ENCODE peak calls at places on chromosomes 1 and 21, in ten cellular contexts. One of them, this sample, is unnamed. For H3K4me1, the result is how much of the 10 kb centered on the place peaks cover.

GRCh38 chr21:38533887-38534286 is 35.6 kb upstream of the ERG start:
- DNase-seq in small intestine: no peak
- DNase-seq in fibroblast of lung: no peak
- DNase-seq in stomach: no peak
- DNase-seq in hepatocyte: no peak
- DNase-seq in uterus: no peak
- DNase-seq in GM23248: no peak
- DNase-seq in heart left ventricle: no peak
- DNase-seq in body of pancreas: no peak
- DNase-seq in heart right ventricle: no peak
- DNase-seq in this sample: no peak

GRCh38 chr1:168178227-168178637 is 530 bp upstream of the TIPRL start:
- DNase-seq in small intestine: no peak
- DNase-seq in fibroblast of lung: no peak
- DNase-seq in stomach: no peak
- DNase-seq in hepatocyte: no peak
- DNase-seq in uterus: no peak
- DNase-seq in GM23248: no peak
- DNase-seq in heart left ventricle: no peak
- DNase-seq in body of pancreas: no peak
- DNase-seq in heart right ventricle: no peak
- DNase-seq in this sample: no peak

GRCh38 chr1:54750596-54750995 is 13.7 kb downstream of the PARS2 start:
- DNase-seq in small intestine: no peak
- DNase-seq in fibroblast of lung: no peak
- DNase-seq in stomach: no peak
- DNase-seq in hepatocyte: no peak
- DNase-seq in uterus: no peak
- DNase-seq in GM23248: no peak
- DNase-seq in heart left ventricle: no peak
- DNase-seq in body of pancreas: no peak
- DNase-seq in heart right ventricle: no peak
- DNase-seq in this sample: no peak

GRCh38 chr1:46168463-46168862 is 6.4 kb upstream of the TSPAN1 start:
- DNase-seq in small intestine: no peak
- DNase-seq in fibroblast of lung: no peak
- DNase-seq in stomach: no peak
- DNase-seq in hepatocyte: no peak
- DNase-seq in uterus: no peak
- DNase-seq in GM23248: no peak
- DNase-seq in heart left ventricle: no peak
- DNase-seq in body of pancreas: no peak
- DNase-seq in heart right ventricle: no peak
- DNase-seq in this sample: no peak

GRCh38 chr1:46131093-46131492 is 1.3 kb downstream of the PIK3R3 start:
- DNase-seq in small intestine: peak
- DNase-seq in fibroblast of lung: peak
- DNase-seq in stomach: no peak
- DNase-seq in hepatocyte: no peak
- DNase-seq in uterus: no peak
- DNase-seq in GM23248: peak
- DNase-seq in heart left ventricle: no peak
- DNase-seq in body of pancreas: no peak
- DNase-seq in heart right ventricle: no peak
- DNase-seq in this sample: no peak

GRCh38 chr21:42775123-42775522 is 104.2 kb downstream of the WDR4 start:
- DNase-seq in small intestine: no peak
- DNase-seq in fibroblast of lung: no peak
- DNase-seq in stomach: no peak
- DNase-seq in hepatocyte: no peak
- DNase-seq in uterus: no peak
- DNase-seq in GM23248: no peak
- DNase-seq in heart left ventricle: peak
- DNase-seq in body of pancreas: no peak
- DNase-seq in heart right ventricle: no peak
- DNase-seq in this sample: no peak

GRCh38 chr1:41640141-41640751 is 155.8 kb upstream of the EDN2 start:
- DNase-seq in small intestine: no peak
- DNase-seq in fibroblast of lung: no peak
- DNase-seq in stomach: no peak
- DNase-seq in hepatocyte: no peak
- DNase-seq in uterus: no peak
- DNase-seq in GM23248: no peak
- DNase-seq in heart left ventricle: no peak
- DNase-seq in body of pancreas: no peak
- DNase-seq in heart right ventricle: no peak
- DNase-seq in this sample: no peak

GRCh38 chr1:192807221-192807967 is 1.4 kb upstream of the RGS2 start:
- DNase-seq in small intestine: peak
- DNase-seq in fibroblast of lung: peak
- DNase-seq in stomach: no peak
- DNase-seq in hepatocyte: no peak
- DNase-seq in uterus: no peak
- DNase-seq in GM23248: peak
- DNase-seq in heart left ventricle: no peak
- DNase-seq in body of pancreas: peak
- DNase-seq in heart right ventricle: no peak
- DNase-seq in this sample: peak

GRCh38 chr21:34834307-34834706 is 165.5 kb downstream of the CLIC6 start:
- DNase-seq in small intestine: no peak
- DNase-seq in fibroblast of lung: no peak
- DNase-seq in stomach: no peak
- DNase-seq in hepatocyte: no peak
- DNase-seq in uterus: no peak
- DNase-seq in GM23248: no peak
- DNase-seq in heart left ventricle: no peak
- DNase-seq in body of pancreas: no peak
- DNase-seq in heart right ventricle: no peak
- DNase-seq in this sample: no peak

GRCh38 chr1:2165636-2166035 is 28.9 kb downstream of the FAAP20 start:
- DNase-seq in small intestine: no peak
- DNase-seq in fibroblast of lung: no peak
- DNase-seq in stomach: no peak
- DNase-seq in hepatocyte: no peak
- DNase-seq in uterus: no peak
- DNase-seq in GM23248: no peak
- DNase-seq in heart left ventricle: no peak
- DNase-seq in body of pancreas: no peak
- DNase-seq in heart right ventricle: no peak
- DNase-seq in this sample: no peak

GRCh38 chr21:33370292-33370691 is 32.9 kb upstream of the IFNGR2 start:
- DNase-seq in small intestine: no peak
- DNase-seq in fibroblast of lung: no peak
- DNase-seq in stomach: no peak
- DNase-seq in hepatocyte: no peak
- DNase-seq in uterus: no peak
- DNase-seq in GM23248: no peak
- DNase-seq in heart left ventricle: no peak
- DNase-seq in body of pancreas: no peak
- DNase-seq in heart right ventricle: no peak
- DNase-seq in this sample: no peak

GRCh38 chr21:33374080-33374873 is 28.9 kb upstream of the IFNGR2 start:
- DNase-seq in small intestine: no peak
- DNase-seq in fibroblast of lung: peak
- DNase-seq in stomach: peak
- DNase-seq in hepatocyte: peak
- DNase-seq in uterus: no peak
- DNase-seq in GM23248: peak
- DNase-seq in heart left ventricle: peak
- DNase-seq in body of pancreas: peak
- DNase-seq in heart right ventricle: peak
- DNase-seq in this sample: no peak

GRCh38 chr21:33373451-33373850 is 29.8 kb upstream of the IFNGR2 start:
- DNase-seq in small intestine: no peak
- DNase-seq in fibroblast of lung: no peak
- DNase-seq in stomach: no peak
- DNase-seq in hepatocyte: no peak
- DNase-seq in uterus: no peak
- DNase-seq in GM23248: peak
- DNase-seq in heart left ventricle: no peak
- DNase-seq in body of pancreas: no peak
- DNase-seq in heart right ventricle: no peak
- DNase-seq in this sample: no peak

GRCh38 chr21:33374874-33375644 is 28.2 kb upstream of the IFNGR2 start:
- DNase-seq in small intestine: peak
- DNase-seq in fibroblast of lung: no peak
- DNase-seq in stomach: no peak
- DNase-seq in hepatocyte: no peak
- DNase-seq in uterus: no peak
- DNase-seq in GM23248: no peak
- DNase-seq in heart left ventricle: no peak
- DNase-seq in body of pancreas: no peak
- DNase-seq in heart right ventricle: no peak
- DNase-seq in this sample: no peak

DNA sequence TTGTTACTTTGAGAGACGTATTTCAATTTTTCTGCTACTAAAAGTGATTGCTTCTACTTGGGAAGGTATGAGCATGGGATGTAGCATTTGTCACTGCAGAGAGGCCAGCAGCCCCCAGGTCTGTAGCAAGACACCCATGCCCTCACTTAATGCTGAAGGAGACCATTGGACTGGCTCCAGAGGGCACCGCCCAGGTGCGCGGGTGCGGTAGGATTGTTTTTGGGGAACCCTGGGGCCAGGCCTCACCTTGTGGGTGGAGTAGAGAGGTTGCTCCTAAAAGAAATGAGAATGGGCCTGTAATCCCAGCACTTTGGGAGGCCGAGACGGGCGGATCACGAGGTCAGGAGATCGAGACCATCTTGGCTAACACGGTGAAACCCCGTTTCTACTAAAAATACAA is 30.6 kb upstream of the IFNGR2 start:
- DNase-seq in small intestine: no peak
- DNase-seq in fibroblast of lung: no peak
- DNase-seq in stomach: no peak
- DNase-seq in hepatocyte: no peak
- DNase-seq in uterus: no peak
- DNase-seq in GM23248: no peak
- DNase-seq in heart left ventricle: no peak
- DNase-seq in body of pancreas: no peak
- DNase-seq in heart right ventricle: no peak
- DNase-seq in this sample: no peak
- H3K4me1 ChIP-seq in small intestine: under half
- H3K4me1 ChIP-seq in fibroblast of lung: under half
- H3K4me1 ChIP-seq in stomach: under half
- H3K4me1 ChIP-seq in hepatocyte: under half
- H3K4me1 ChIP-seq in uterus: under half
- H3K4me1 ChIP-seq in GM23248: under half
- H3K4me1 ChIP-seq in heart left ventricle: under half
- H3K4me1 ChIP-seq in body of pancreas: under half
- H3K4me1 ChIP-seq in heart right ventricle: under half
- H3K4me1 ChIP-seq in this sample: under half

DNA sequence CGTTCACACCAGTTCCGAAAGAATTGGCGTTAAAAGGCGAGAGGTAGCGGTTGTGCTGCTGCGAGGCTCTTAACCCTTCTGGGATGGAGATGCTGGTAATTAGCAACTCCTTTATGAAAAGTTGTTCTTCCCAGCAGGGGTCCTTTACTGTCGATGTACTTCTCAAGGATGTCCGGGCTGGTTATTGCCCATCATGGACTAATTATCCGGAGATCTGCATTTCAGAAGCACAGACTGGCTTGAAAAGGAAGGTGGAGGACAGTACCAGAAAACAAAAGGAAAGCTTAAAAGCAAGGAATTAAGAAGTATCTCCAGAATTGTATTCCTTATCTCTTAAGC is 1.4 kb downstream of the AK4 start:
- DNase-seq in small intestine: no peak
- DNase-seq in fibroblast of lung: no peak
- DNase-seq in stomach: no peak
- DNase-seq in hepatocyte: no peak
- DNase-seq in uterus: no peak
- DNase-seq in GM23248: no peak
- DNase-seq in heart left ventricle: no peak
- DNase-seq in body of pancreas: no peak
- DNase-seq in heart right ventricle: no peak
- DNase-seq in this sample: no peak
- H3K4me3 ChIP-seq in small intestine: no peak
- H3K4me3 ChIP-seq in fibroblast of lung: peak
- H3K4me3 ChIP-seq in stomach: peak
- H3K4me3 ChIP-seq in hepatocyte: peak
- H3K4me3 ChIP-seq in uterus: peak
- H3K4me3 ChIP-seq in GM23248: peak
- H3K4me3 ChIP-seq in heart left ventricle: peak
- H3K4me3 ChIP-seq in body of pancreas: peak
- H3K4me3 ChIP-seq in heart right ventricle: peak
- H3K4me3 ChIP-seq in this sample: no peak

GRCh38 chr1:3590145-3590768 is 21.1 kb downstream of the MEGF6 start:
- DNase-seq in small intestine: no peak
- DNase-seq in fibroblast of lung: no peak
- DNase-seq in stomach: peak
- DNase-seq in hepatocyte: no peak
- DNase-seq in uterus: no peak
- DNase-seq in GM23248: no peak
- DNase-seq in heart left ventricle: no peak
- DNase-seq in body of pancreas: no peak
- DNase-seq in heart right ventricle: no peak
- DNase-seq in this sample: no peak

GRCh38 chr1:3588395-3588794 is 22.9 kb downstream of the MEGF6 start:
- DNase-seq in small intestine: no peak
- DNase-seq in fibroblast of lung: no peak
- DNase-seq in stomach: no peak
- DNase-seq in hepatocyte: no peak
- DNase-seq in uterus: no peak
- DNase-seq in GM23248: no peak
- DNase-seq in heart left ventricle: no peak
- DNase-seq in body of pancreas: no peak
- DNase-seq in heart right ventricle: no peak
- DNase-seq in this sample: no peak

GRCh38 chr1:3593745-3594144 is 17.6 kb downstream of the MEGF6 start:
- DNase-seq in small intestine: no peak
- DNase-seq in fibroblast of lung: no peak
- DNase-seq in stomach: no peak
- DNase-seq in hepatocyte: no peak
- DNase-seq in uterus: no peak
- DNase-seq in GM23248: no peak
- DNase-seq in heart left ventricle: no peak
- DNase-seq in body of pancreas: no peak
- DNase-seq in heart right ventricle: no peak
- DNase-seq in this sample: no peak

GRCh38 chr1:3593334-3593733 is 18.0 kb downstream of the MEGF6 start:
- DNase-seq in small intestine: no peak
- DNase-seq in fibroblast of lung: no peak
- DNase-seq in stomach: no peak
- DNase-seq in hepatocyte: no peak
- DNase-seq in uterus: no peak
- DNase-seq in GM23248: no peak
- DNase-seq in heart left ventricle: no peak
- DNase-seq in body of pancreas: no peak
- DNase-seq in heart right ventricle: no peak
- DNase-seq in this sample: no peak

GRCh38 chr1:3590951-3591865 is 20.1 kb downstream of the MEGF6 start:
- DNase-seq in small intestine: no peak
- DNase-seq in fibroblast of lung: no peak
- DNase-seq in stomach: no peak
- DNase-seq in hepatocyte: no peak
- DNase-seq in uterus: no peak
- DNase-seq in GM23248: no peak
- DNase-seq in heart left ventricle: no peak
- DNase-seq in body of pancreas: no peak
- DNase-seq in heart right ventricle: no peak
- DNase-seq in this sample: no peak
- H3K4me1 ChIP-seq in small intestine: under half
- H3K4me1 ChIP-seq in fibroblast of lung: under half
- H3K4me1 ChIP-seq in stomach: under half
- H3K4me1 ChIP-seq in hepatocyte: under half
- H3K4me1 ChIP-seq in uterus: under half
- H3K4me1 ChIP-seq in GM23248: under half
- H3K4me1 ChIP-seq in heart left ventricle: under half
- H3K4me1 ChIP-seq in body of pancreas: under half
- H3K4me1 ChIP-seq in heart right ventricle: under half
- H3K4me1 ChIP-seq in this sample: under half

GRCh38 chr1:158830904-158831507 is at the start of gene MNDA:
- DNase-seq in small intestine: no peak
- DNase-seq in fibroblast of lung: no peak
- DNase-seq in stomach: no peak
- DNase-seq in hepatocyte: no peak
- DNase-seq in uterus: no peak
- DNase-seq in GM23248: no peak
- DNase-seq in heart left ventricle: no peak
- DNase-seq in body of pancreas: no peak
- DNase-seq in heart right ventricle: no peak
- DNase-seq in this sample: no peak
- H3K4me3 ChIP-seq in small intestine: no peak
- H3K4me3 ChIP-seq in fibroblast of lung: no peak
- H3K4me3 ChIP-seq in stomach: no peak
- H3K4me3 ChIP-seq in hepatocyte: no peak
- H3K4me3 ChIP-seq in uterus: no peak
- H3K4me3 ChIP-seq in GM23248: no peak
- H3K4me3 ChIP-seq in heart left ventricle: no peak
- H3K4me3 ChIP-seq in body of pancreas: no peak
- H3K4me3 ChIP-seq in heart right ventricle: no peak
- H3K4me3 ChIP-seq in this sample: no peak

This sample was measured in mucosa of descending colon.